ENCODE peak calls at places on chromosome 1, in six cellular contexts. One of them, this sample, is unnamed.

GRCh38 chr1:110555807-110556470 is 37.0 kb upstream of the KCNA10 start:
- DNase-seq in GM12878: no peak
- DNase-seq in A549: no peak
- DNase-seq in HepG2: no peak
- DNase-seq in endothelial cell of umbilical vein: no peak
- DNase-seq in K562: no peak
- DNase-seq in this sample: no peak

GRCh38 chr1:5770981-5771765 is 221.1 kb downstream of the NPHP4 start:
- DNase-seq in K562: no peak
- DNase-seq in HepG2: peak; percentile 5
- DNase-seq in endothelial cell of umbilical vein: no peak
- DNase-seq in A549: no peak
- DNase-seq in GM12878: no peak
- DNase-seq in this sample: peak; percentile 78

GRCh38 chr1:223363856-223364684 is at the start of gene SUSD4:
- DNase-seq in K562: peak; percentile 85
- DNase-seq in endothelial cell of umbilical vein: no peak
- DNase-seq in GM12878: no peak
- DNase-seq in A549: peak; percentile 44
- DNase-seq in HepG2: no peak
- DNase-seq in this sample: peak; percentile 23

GRCh38 chr1:26787706-26788514 is at the start of gene PIGV:
- DNase-seq in A549: peak; percentile 76
- DNase-seq in HepG2: peak; percentile 64
- DNase-seq in K562: peak; percentile 96
- DNase-seq in endothelial cell of umbilical vein: peak; percentile 90
- DNase-seq in GM12878: no peak
- DNase-seq in this sample: peak; percentile 91

GRCh38 chr1:14812189-14812588 is 213.7 kb downstream of the KAZN start:
- DNase-seq in HepG2: no peak
- DNase-seq in GM12878: no peak
- DNase-seq in A549: no peak
- DNase-seq in endothelial cell of umbilical vein: no peak
- DNase-seq in K562: no peak
- DNase-seq in this sample: no peak

GRCh38 chr1:190124068-190124467 is 353.6 kb downstream of the BRINP3 start:
- DNase-seq in A549: no peak
- DNase-seq in HepG2: no peak
- DNase-seq in GM12878: no peak
- DNase-seq in endothelial cell of umbilical vein: no peak
- DNase-seq in K562: no peak
- DNase-seq in this sample: no peak

GRCh38 chr1:66464356-66464755 is 69.6 kb upstream of the SGIP1 start:
- DNase-seq in HepG2: no peak
- DNase-seq in GM12878: no peak
- DNase-seq in K562: no peak
- DNase-seq in A549: no peak
- DNase-seq in endothelial cell of umbilical vein: no peak
- DNase-seq in this sample: no peak

GRCh38 chr1:97647776-97648175 is 273.1 kb downstream of the DPYD start:
- DNase-seq in GM12878: no peak
- DNase-seq in A549: no peak
- DNase-seq in K562: no peak
- DNase-seq in endothelial cell of umbilical vein: no peak
- DNase-seq in HepG2: no peak
- DNase-seq in this sample: no peak

GRCh38 chr1:118907466-118907865 is 80.7 kb downstream of the TBX15 start:
- DNase-seq in A549: no peak
- DNase-seq in endothelial cell of umbilical vein: no peak
- DNase-seq in K562: no peak
- DNase-seq in GM12878: no peak
- DNase-seq in HepG2: no peak
- DNase-seq in this sample: no peak

GRCh38 chr1:231240531-231240882 is 505 bp upstream of the GNPAT start:
- DNase-seq in GM12878: no peak
- DNase-seq in endothelial cell of umbilical vein: peak; percentile 55
- DNase-seq in A549: no peak
- DNase-seq in K562: no peak
- DNase-seq in HepG2: no peak
- DNase-seq in this sample: no peak

GRCh38 chr1:212286437-212287131 is 1.4 kb downstream of the PPP2R5A start:
- DNase-seq in K562: peak; percentile 20
- DNase-seq in GM12878: no peak
- DNase-seq in A549: no peak
- DNase-seq in HepG2: no peak
- DNase-seq in endothelial cell of umbilical vein: peak; percentile 59
- DNase-seq in this sample: no peak
- TF ChIP-seq MYC in K562: no peak
- TF ChIP-seq MYC in GM12878: no peak
- TF ChIP-seq MYC in A549: no peak
- TF ChIP-seq MYC in HepG2: no peak
- TF ChIP-seq MYC in endothelial cell of umbilical vein: no peak
- TF ChIP-seq MYC in this sample: no peak

GRCh38 chr1:151346769-151347522 is at the start of gene RFX5:
- DNase-seq in HepG2: peak; percentile 95
- DNase-seq in GM12878: peak; percentile 98
- DNase-seq in endothelial cell of umbilical vein: peak; percentile 99
- DNase-seq in K562: peak; percentile 96
- DNase-seq in A549: peak; percentile 97
- DNase-seq in this sample: peak; percentile 99
- TF ChIP-seq POLR2A in HepG2: peak; percentile 48
- TF ChIP-seq POLR2A in GM12878: peak; percentile 67
- TF ChIP-seq POLR2A in endothelial cell of umbilical vein: no peak
- TF ChIP-seq POLR2A in K562: peak; percentile 82
- TF ChIP-seq POLR2A in A549: peak; percentile 33
- TF ChIP-seq POLR2A in this sample: peak; percentile 41

DNA sequence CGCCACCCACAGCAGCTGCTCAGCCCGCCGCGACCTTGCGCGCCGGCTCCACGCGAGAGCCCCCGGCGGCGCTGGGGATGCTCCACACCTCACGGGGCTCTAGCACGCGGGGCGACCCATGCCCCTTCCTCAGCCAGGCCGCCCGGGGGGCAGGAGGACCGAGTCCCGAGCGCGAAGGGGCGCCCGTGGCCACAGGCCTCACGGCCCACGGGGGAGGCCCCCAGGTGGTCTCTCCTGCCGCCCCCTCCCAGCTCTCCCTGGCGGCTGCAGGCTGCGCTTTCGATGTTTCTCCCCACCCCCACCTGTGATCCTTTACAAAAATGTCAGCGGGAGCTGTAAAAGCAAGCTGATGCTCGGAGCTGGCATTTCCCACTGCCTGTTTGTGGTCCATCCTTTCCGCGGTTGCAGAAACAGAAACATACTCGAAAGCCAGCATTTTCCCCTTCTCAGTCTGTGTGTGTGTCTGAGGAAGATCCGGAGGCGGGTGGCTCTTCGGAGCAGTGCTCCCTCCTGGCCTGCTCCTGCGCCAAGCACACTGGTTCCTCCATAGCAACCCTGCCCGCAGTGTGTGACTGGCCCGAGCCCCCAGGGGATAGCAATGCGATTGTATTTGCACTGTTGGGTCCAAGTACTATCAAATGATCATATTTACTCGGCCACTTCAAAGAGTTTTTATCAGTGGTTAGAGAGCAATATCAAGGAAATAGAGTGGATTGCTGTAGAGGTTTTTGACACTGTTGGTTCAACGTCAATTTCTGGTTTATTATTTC is 2.1 kb downstream of the KIF26B start:
- DNase-seq in GM12878: no peak
- DNase-seq in HepG2: peak; percentile 65
- DNase-seq in endothelial cell of umbilical vein: no peak
- DNase-seq in K562: no peak
- DNase-seq in A549: peak; percentile 15
- DNase-seq in this sample: peak; percentile 14
- TF ChIP-seq MYC in GM12878: no peak
- TF ChIP-seq MYC in HepG2: no peak
- TF ChIP-seq MYC in endothelial cell of umbilical vein: no peak
- TF ChIP-seq MYC in K562: no peak
- TF ChIP-seq MYC in A549: no peak
- TF ChIP-seq MYC in this sample: no peak

DNA sequence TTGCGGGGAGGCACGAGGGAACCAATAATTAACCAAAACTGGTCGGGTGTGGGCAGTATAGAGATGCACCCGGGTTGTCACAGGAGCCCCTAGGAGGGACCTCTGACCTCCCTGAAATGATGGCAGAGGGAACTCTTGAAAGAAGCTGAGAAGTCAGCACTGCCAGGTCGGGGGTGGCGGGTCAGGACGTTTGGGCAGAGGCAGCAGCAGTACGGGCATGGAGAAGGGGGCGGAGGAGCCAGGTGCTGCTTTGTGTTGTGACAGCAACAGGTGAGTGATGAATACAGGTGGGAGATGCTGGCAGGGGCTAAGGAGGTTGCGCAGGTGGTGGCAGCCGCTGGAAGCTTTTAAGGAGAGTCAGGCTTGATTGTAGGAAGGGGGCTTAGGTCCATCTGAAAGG is 11.7 kb downstream of the TNFRSF1B start:
- DNase-seq in K562: no peak
- DNase-seq in endothelial cell of umbilical vein: no peak
- DNase-seq in GM12878: no peak
- DNase-seq in A549: no peak
- DNase-seq in HepG2: no peak
- DNase-seq in this sample: no peak
- TF ChIP-seq POLR2A in K562: no peak
- TF ChIP-seq POLR2A in endothelial cell of umbilical vein: no peak
- TF ChIP-seq POLR2A in GM12878: no peak
- TF ChIP-seq POLR2A in A549: no peak
- TF ChIP-seq POLR2A in HepG2: no peak
- TF ChIP-seq POLR2A in this sample: no peak

GRCh38 chr1:168918860-168919741 is 187.4 kb upstream of the ATP1B1 start:
- DNase-seq in endothelial cell of umbilical vein: peak; percentile 12
- DNase-seq in GM12878: no peak
- DNase-seq in K562: no peak
- DNase-seq in A549: no peak
- DNase-seq in HepG2: peak; percentile 44
- DNase-seq in this sample: no peak

GRCh38 chr1:168913711-168914463 is 184.9 kb upstream of the DPT start:
- DNase-seq in HepG2: no peak
- DNase-seq in A549: no peak
- DNase-seq in endothelial cell of umbilical vein: no peak
- DNase-seq in K562: no peak
- DNase-seq in GM12878: no peak
- DNase-seq in this sample: no peak

GRCh38 chr1:168917796-168918195 is 188.7 kb upstream of the ATP1B1 start:
- DNase-seq in GM12878: no peak
- DNase-seq in A549: no peak
- DNase-seq in endothelial cell of umbilical vein: no peak
- DNase-seq in HepG2: no peak
- DNase-seq in K562: no peak
- DNase-seq in this sample: no peak

GRCh38 chr1:168920456-168921094 is 185.9 kb upstream of the ATP1B1 start:
- DNase-seq in HepG2: peak; percentile 70
- DNase-seq in K562: no peak
- DNase-seq in endothelial cell of umbilical vein: peak; percentile 90
- DNase-seq in A549: peak; percentile 44
- DNase-seq in GM12878: no peak
- DNase-seq in this sample: no peak

DNA sequence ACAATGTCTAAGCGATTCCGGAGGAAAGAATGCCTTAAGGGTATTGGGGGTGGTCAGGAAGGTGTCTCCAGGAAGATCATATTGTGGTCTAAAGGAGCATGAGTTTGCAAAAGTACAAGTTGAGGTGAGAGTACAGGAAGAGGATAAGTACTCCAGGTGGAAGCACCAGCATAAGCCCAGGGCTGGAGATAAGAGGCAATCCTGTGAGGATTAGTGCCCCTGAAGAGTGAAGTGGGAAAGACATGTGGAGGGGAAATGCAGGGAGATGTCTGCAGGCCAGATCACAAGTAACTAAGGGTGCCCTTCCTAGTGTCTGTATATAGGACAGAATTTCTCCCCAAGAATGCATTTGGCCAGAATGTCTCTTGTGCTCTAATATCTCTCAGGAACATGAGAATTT is 188.3 kb upstream of the DPT start:
- DNase-seq in GM12878: no peak
- DNase-seq in A549: no peak
- DNase-seq in HepG2: no peak
- DNase-seq in K562: no peak
- DNase-seq in endothelial cell of umbilical vein: no peak
- DNase-seq in this sample: no peak
- TF ChIP-seq MYC in GM12878: no peak
- TF ChIP-seq MYC in A549: no peak
- TF ChIP-seq MYC in HepG2: no peak
- TF ChIP-seq MYC in K562: no peak
- TF ChIP-seq MYC in endothelial cell of umbilical vein: no peak
- TF ChIP-seq MYC in this sample: no peak

DNA sequence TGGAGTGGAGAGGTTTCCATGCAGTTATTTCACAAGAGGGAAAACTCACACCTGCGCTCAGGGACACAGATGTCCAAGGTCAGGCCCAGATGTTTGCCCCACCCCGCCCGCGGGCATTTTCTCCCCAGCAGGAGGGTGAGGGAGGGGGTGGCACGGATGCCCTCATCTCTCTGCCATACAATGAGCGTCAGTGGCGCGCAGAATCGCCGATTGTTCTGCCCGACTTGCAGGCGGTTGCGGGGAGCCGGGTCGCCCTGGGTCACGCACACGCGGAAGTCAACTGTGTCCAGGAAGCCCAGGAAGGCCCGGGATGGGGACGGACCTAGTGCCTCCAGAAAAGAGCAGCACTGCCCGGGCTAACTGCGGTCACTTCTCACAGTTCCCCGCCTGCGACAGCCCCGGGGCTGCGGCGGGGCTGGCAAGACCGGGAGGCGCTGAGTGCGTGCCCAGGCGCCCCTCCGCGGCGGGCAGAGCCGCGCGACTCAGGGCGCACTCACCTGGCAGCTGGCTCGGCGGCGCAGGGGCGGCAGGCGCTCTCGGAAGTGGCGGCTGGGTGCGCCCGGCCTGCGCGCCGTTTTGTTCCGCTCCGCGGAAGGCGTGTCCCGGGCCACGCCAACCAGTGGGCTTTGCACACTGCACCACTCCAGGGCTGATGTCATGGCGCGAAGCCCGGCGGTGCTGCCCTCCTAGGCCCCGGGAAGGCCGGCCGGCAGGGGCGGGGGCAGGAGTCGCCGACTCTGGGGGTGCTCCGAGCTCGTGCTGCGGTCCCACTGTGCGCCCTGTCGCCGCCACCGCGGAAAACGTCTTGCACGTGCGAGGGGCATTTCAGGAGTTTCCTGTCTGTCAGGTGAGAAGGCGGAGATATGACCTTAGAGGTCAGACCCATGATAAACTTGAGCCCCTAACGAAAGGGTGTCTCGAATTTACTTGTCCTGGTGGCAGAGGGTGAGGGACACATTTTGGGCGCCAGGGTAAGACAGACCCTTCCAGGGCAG is at the start of gene CSRP1:
- DNase-seq in K562: peak; percentile 94
- DNase-seq in A549: peak; percentile 98
- DNase-seq in endothelial cell of umbilical vein: peak; percentile 74
- DNase-seq in GM12878: peak; percentile 39
- DNase-seq in HepG2: no peak
- DNase-seq in this sample: peak; percentile 52
- TF ChIP-seq POLR2A in K562: peak; percentile 63
- TF ChIP-seq POLR2A in A549: peak; percentile 92
- TF ChIP-seq POLR2A in endothelial cell of umbilical vein: peak; percentile 96
- TF ChIP-seq POLR2A in GM12878: peak; percentile 96
- TF ChIP-seq POLR2A in HepG2: peak; percentile 72
- TF ChIP-seq POLR2A in this sample: no peak